ENCODE peak calls at places on chromosomes 3 and 15, in seven cellular contexts. One of them, this sample, is unnamed.

GRCh38 chr3:173465112-173465511 is 67.6 kb downstream of the NLGN1 start:
- DNase-seq in endodermal cell: peak; percentile 33
- DNase-seq in cardiac septum: no peak
- DNase-seq in RWPE1: peak; percentile 3
- DNase-seq in smooth muscle cell of the brain vasculature: no peak
- DNase-seq in activated naive CD4-positive, alpha-beta T cell treated with anti-CD3 and anti-CD28 coated beads, Interleukin-2, amount 10 ng/mL, durations not matched to agents 7 days and 5 days: no peak
- DNase-seq in NCI-H460: peak; percentile 27
- DNase-seq in this sample: no peak

GRCh38 chr3:47370887-47371697 is 9.7 kb upstream of the PTPN23 start:
- DNase-seq in cardiac septum: no peak
- DNase-seq in RWPE1: peak; percentile 34
- DNase-seq in endodermal cell: peak; percentile 79
- DNase-seq in smooth muscle cell of the brain vasculature: no peak
- DNase-seq in activated naive CD4-positive, alpha-beta T cell treated with anti-CD3 and anti-CD28 coated beads, Interleukin-2, amount 10 ng/mL, durations not matched to agents 7 days and 5 days: peak; percentile 59
- DNase-seq in NCI-H460: no peak
- DNase-seq in this sample: no peak

GRCh38 chr3:138051946-138052802 is 42.2 kb downstream of the CLDN18 start:
- DNase-seq in activated naive CD4-positive, alpha-beta T cell treated with anti-CD3 and anti-CD28 coated beads, Interleukin-2, amount 10 ng/mL, durations not matched to agents 7 days and 5 days: peak; percentile 30
- DNase-seq in endodermal cell: peak; percentile 88
- DNase-seq in RWPE1: peak; percentile 44
- DNase-seq in smooth muscle cell of the brain vasculature: no peak
- DNase-seq in cardiac septum: no peak
- DNase-seq in NCI-H460: peak; percentile 30
- DNase-seq in this sample: no peak

GRCh38 chr3:5494913-5495519 is 307.5 kb downstream of the EDEM1 start:
- DNase-seq in smooth muscle cell of the brain vasculature: no peak
- DNase-seq in RWPE1: no peak
- DNase-seq in cardiac septum: no peak
- DNase-seq in endodermal cell: no peak
- DNase-seq in NCI-H460: no peak
- DNase-seq in activated naive CD4-positive, alpha-beta T cell treated with anti-CD3 and anti-CD28 coated beads, Interleukin-2, amount 10 ng/mL, durations not matched to agents 7 days and 5 days: no peak
- DNase-seq in this sample: no peak

GRCh38 chr3:8638994-8639393 is 5.6 kb downstream of the SSUH2 start:
- DNase-seq in cardiac septum: no peak
- DNase-seq in RWPE1: no peak
- DNase-seq in smooth muscle cell of the brain vasculature: no peak
- DNase-seq in endodermal cell: no peak
- DNase-seq in activated naive CD4-positive, alpha-beta T cell treated with anti-CD3 and anti-CD28 coated beads, Interleukin-2, amount 10 ng/mL, durations not matched to agents 7 days and 5 days: no peak
- DNase-seq in NCI-H460: no peak
- DNase-seq in this sample: no peak

GRCh38 chr15:63610209-63610841 is 13.1 kb downstream of the FBXL22 start:
- DNase-seq in activated naive CD4-positive, alpha-beta T cell treated with anti-CD3 and anti-CD28 coated beads, Interleukin-2, amount 10 ng/mL, durations not matched to agents 7 days and 5 days: peak; percentile 88
- DNase-seq in smooth muscle cell of the brain vasculature: no peak
- DNase-seq in NCI-H460: peak; percentile 75
- DNase-seq in endodermal cell: peak; percentile 92
- DNase-seq in RWPE1: peak; percentile 66
- DNase-seq in cardiac septum: no peak
- DNase-seq in this sample: peak; percentile 27

GRCh38 chr3:53196575-53197407 is 35.8 kb downstream of the PRKCD start:
- DNase-seq in RWPE1: no peak
- DNase-seq in activated naive CD4-positive, alpha-beta T cell treated with anti-CD3 and anti-CD28 coated beads, Interleukin-2, amount 10 ng/mL, durations not matched to agents 7 days and 5 days: peak; percentile 43
- DNase-seq in NCI-H460: no peak
- DNase-seq in endodermal cell: peak; percentile 89
- DNase-seq in cardiac septum: no peak
- DNase-seq in smooth muscle cell of the brain vasculature: no peak
- DNase-seq in this sample: no peak

GRCh38 chr3:117135207-117135606 is 425.6 kb downstream of the TUSC7 start:
- DNase-seq in NCI-H460: no peak
- DNase-seq in endodermal cell: no peak
- DNase-seq in activated naive CD4-positive, alpha-beta T cell treated with anti-CD3 and anti-CD28 coated beads, Interleukin-2, amount 10 ng/mL, durations not matched to agents 7 days and 5 days: no peak
- DNase-seq in cardiac septum: no peak
- DNase-seq in smooth muscle cell of the brain vasculature: no peak
- DNase-seq in RWPE1: no peak
- DNase-seq in this sample: no peak

GRCh38 chr15:57697588-57697987 is 8.9 kb upstream of the POLR2M start:
- DNase-seq in endodermal cell: no peak
- DNase-seq in RWPE1: no peak
- DNase-seq in cardiac septum: no peak
- DNase-seq in smooth muscle cell of the brain vasculature: no peak
- DNase-seq in NCI-H460: no peak
- DNase-seq in activated naive CD4-positive, alpha-beta T cell treated with anti-CD3 and anti-CD28 coated beads, Interleukin-2, amount 10 ng/mL, durations not matched to agents 7 days and 5 days: no peak
- DNase-seq in this sample: no peak

GRCh38 chr3:4493931-4494806 is 1.0 kb downstream of the ITPR1 start:
- DNase-seq in activated naive CD4-positive, alpha-beta T cell treated with anti-CD3 and anti-CD28 coated beads, Interleukin-2, amount 10 ng/mL, durations not matched to agents 7 days and 5 days: peak; percentile 38
- DNase-seq in cardiac septum: no peak
- DNase-seq in RWPE1: peak; percentile 3
- DNase-seq in NCI-H460: no peak
- DNase-seq in endodermal cell: peak; percentile 72
- DNase-seq in smooth muscle cell of the brain vasculature: no peak
- DNase-seq in this sample: no peak

GRCh38 chr15:52481915-52482314 is 46.8 kb downstream of the MYO5A start:
- DNase-seq in NCI-H460: no peak
- DNase-seq in cardiac septum: no peak
- DNase-seq in RWPE1: no peak
- DNase-seq in smooth muscle cell of the brain vasculature: peak; percentile 65
- DNase-seq in endodermal cell: no peak
- DNase-seq in activated naive CD4-positive, alpha-beta T cell treated with anti-CD3 and anti-CD28 coated beads, Interleukin-2, amount 10 ng/mL, durations not matched to agents 7 days and 5 days: peak; percentile 75
- DNase-seq in this sample: peak; percentile 37

GRCh38 chr15:69149163-69149562 is 11.3 kb upstream of the GLCE start:
- DNase-seq in smooth muscle cell of the brain vasculature: no peak
- DNase-seq in activated naive CD4-positive, alpha-beta T cell treated with anti-CD3 and anti-CD28 coated beads, Interleukin-2, amount 10 ng/mL, durations not matched to agents 7 days and 5 days: no peak
- DNase-seq in NCI-H460: no peak
- DNase-seq in cardiac septum: no peak
- DNase-seq in RWPE1: no peak
- DNase-seq in endodermal cell: no peak
- DNase-seq in this sample: no peak

GRCh38 chr3:19808834-19809233 is 125.2 kb downstream of the EFHB start:
- DNase-seq in NCI-H460: no peak
- DNase-seq in RWPE1: no peak
- DNase-seq in cardiac septum: no peak
- DNase-seq in smooth muscle cell of the brain vasculature: no peak
- DNase-seq in endodermal cell: no peak
- DNase-seq in activated naive CD4-positive, alpha-beta T cell treated with anti-CD3 and anti-CD28 coated beads, Interleukin-2, amount 10 ng/mL, durations not matched to agents 7 days and 5 days: no peak
- DNase-seq in this sample: no peak

GRCh38 chr3:117355566-117355965 is 646.0 kb downstream of the TUSC7 start:
- DNase-seq in cardiac septum: no peak
- DNase-seq in RWPE1: no peak
- DNase-seq in endodermal cell: peak; percentile 72
- DNase-seq in activated naive CD4-positive, alpha-beta T cell treated with anti-CD3 and anti-CD28 coated beads, Interleukin-2, amount 10 ng/mL, durations not matched to agents 7 days and 5 days: no peak
- DNase-seq in smooth muscle cell of the brain vasculature: no peak
- DNase-seq in NCI-H460: peak; percentile 1
- DNase-seq in this sample: no peak

GRCh38 chr3:40237892-40238571 is 71.5 kb upstream of the EIF1B start:
- DNase-seq in NCI-H460: no peak
- DNase-seq in activated naive CD4-positive, alpha-beta T cell treated with anti-CD3 and anti-CD28 coated beads, Interleukin-2, amount 10 ng/mL, durations not matched to agents 7 days and 5 days: no peak
- DNase-seq in RWPE1: no peak
- DNase-seq in cardiac septum: no peak
- DNase-seq in endodermal cell: peak; percentile 83
- DNase-seq in smooth muscle cell of the brain vasculature: no peak
- DNase-seq in this sample: no peak

GRCh38 chr15:29672446-29672845 is 149.8 kb downstream of the TJP1 start:
- DNase-seq in RWPE1: no peak
- DNase-seq in NCI-H460: no peak
- DNase-seq in smooth muscle cell of the brain vasculature: no peak
- DNase-seq in activated naive CD4-positive, alpha-beta T cell treated with anti-CD3 and anti-CD28 coated beads, Interleukin-2, amount 10 ng/mL, durations not matched to agents 7 days and 5 days: no peak
- DNase-seq in endodermal cell: no peak
- DNase-seq in cardiac septum: no peak
- DNase-seq in this sample: no peak

GRCh38 chr3:168722091-168722490 is 626.4 kb upstream of the GOLIM4 start:
- DNase-seq in smooth muscle cell of the brain vasculature: no peak
- DNase-seq in endodermal cell: no peak
- DNase-seq in NCI-H460: no peak
- DNase-seq in cardiac septum: no peak
- DNase-seq in RWPE1: no peak
- DNase-seq in activated naive CD4-positive, alpha-beta T cell treated with anti-CD3 and anti-CD28 coated beads, Interleukin-2, amount 10 ng/mL, durations not matched to agents 7 days and 5 days: no peak
- DNase-seq in this sample: no peak

GRCh38 chr3:94246136-94246535 is 183.3 kb downstream of the NSUN3 start:
- DNase-seq in cardiac septum: no peak
- DNase-seq in smooth muscle cell of the brain vasculature: no peak
- DNase-seq in activated naive CD4-positive, alpha-beta T cell treated with anti-CD3 and anti-CD28 coated beads, Interleukin-2, amount 10 ng/mL, durations not matched to agents 7 days and 5 days: no peak
- DNase-seq in NCI-H460: no peak
- DNase-seq in RWPE1: no peak
- DNase-seq in endodermal cell: no peak
- DNase-seq in this sample: no peak

GRCh38 chr15:39873978-39874377 is 46.1 kb downstream of the GPR176 start:
- DNase-seq in NCI-H460: no peak
- DNase-seq in activated naive CD4-positive, alpha-beta T cell treated with anti-CD3 and anti-CD28 coated beads, Interleukin-2, amount 10 ng/mL, durations not matched to agents 7 days and 5 days: no peak
- DNase-seq in smooth muscle cell of the brain vasculature: no peak
- DNase-seq in RWPE1: no peak
- DNase-seq in endodermal cell: no peak
- DNase-seq in cardiac septum: no peak
- DNase-seq in this sample: no peak

GRCh38 chr15:65249641-65250040 is 37.0 kb downstream of the PARP16 start:
- DNase-seq in RWPE1: no peak
- DNase-seq in cardiac septum: no peak
- DNase-seq in smooth muscle cell of the brain vasculature: no peak
- DNase-seq in NCI-H460: no peak
- DNase-seq in activated naive CD4-positive, alpha-beta T cell treated with anti-CD3 and anti-CD28 coated beads, Interleukin-2, amount 10 ng/mL, durations not matched to agents 7 days and 5 days: peak; percentile 23
- DNase-seq in endodermal cell: no peak
- DNase-seq in this sample: no peak

GRCh38 chr3:172012775-172013174 is 26.6 kb upstream of the FNDC3B start:
- DNase-seq in cardiac septum: no peak
- DNase-seq in NCI-H460: no peak
- DNase-seq in activated naive CD4-positive, alpha-beta T cell treated with anti-CD3 and anti-CD28 coated beads, Interleukin-2, amount 10 ng/mL, durations not matched to agents 7 days and 5 days: no peak
- DNase-seq in endodermal cell: no peak
- DNase-seq in RWPE1: no peak
- DNase-seq in smooth muscle cell of the brain vasculature: no peak
- DNase-seq in this sample: no peak

GRCh38 chr3:160343132-160343531 is 55.9 kb downstream of the IFT80 start:
- DNase-seq in endodermal cell: no peak
- DNase-seq in smooth muscle cell of the brain vasculature: no peak
- DNase-seq in activated naive CD4-positive, alpha-beta T cell treated with anti-CD3 and anti-CD28 coated beads, Interleukin-2, amount 10 ng/mL, durations not matched to agents 7 days and 5 days: no peak
- DNase-seq in RWPE1: peak; percentile 11
- DNase-seq in NCI-H460: peak; percentile 12
- DNase-seq in cardiac septum: no peak
- DNase-seq in this sample: no peak

GRCh38 chr3:19898725-19899124 is 35.3 kb downstream of the EFHB start:
- DNase-seq in activated naive CD4-positive, alpha-beta T cell treated with anti-CD3 and anti-CD28 coated beads, Interleukin-2, amount 10 ng/mL, durations not matched to agents 7 days and 5 days: no peak
- DNase-seq in cardiac septum: no peak
- DNase-seq in smooth muscle cell of the brain vasculature: no peak
- DNase-seq in RWPE1: no peak
- DNase-seq in NCI-H460: no peak
- DNase-seq in endodermal cell: no peak
- DNase-seq in this sample: no peak

GRCh38 chr3:157418104-157418503 is 18.5 kb upstream of the PTX3 start:
- DNase-seq in endodermal cell: no peak
- DNase-seq in cardiac septum: no peak
- DNase-seq in NCI-H460: no peak
- DNase-seq in smooth muscle cell of the brain vasculature: no peak
- DNase-seq in RWPE1: no peak
- DNase-seq in activated naive CD4-positive, alpha-beta T cell treated with anti-CD3 and anti-CD28 coated beads, Interleukin-2, amount 10 ng/mL, durations not matched to agents 7 days and 5 days: no peak
- DNase-seq in this sample: no peak

GRCh38 chr3:48592519-48593087 is 2.5 kb downstream of the COL7A1 start:
- DNase-seq in cardiac septum: no peak
- DNase-seq in endodermal cell: no peak
- DNase-seq in activated naive CD4-positive, alpha-beta T cell treated with anti-CD3 and anti-CD28 coated beads, Interleukin-2, amount 10 ng/mL, durations not matched to agents 7 days and 5 days: no peak
- DNase-seq in RWPE1: no peak
- DNase-seq in smooth muscle cell of the brain vasculature: no peak
- DNase-seq in NCI-H460: no peak
- DNase-seq in this sample: no peak

GRCh38 chr3:127959873-127960272 is 44.8 kb downstream of the KBTBD12 start:
- DNase-seq in NCI-H460: peak; percentile 11
- DNase-seq in cardiac septum: no peak
- DNase-seq in endodermal cell: peak; percentile 82
- DNase-seq in RWPE1: peak; percentile 25
- DNase-seq in activated naive CD4-positive, alpha-beta T cell treated with anti-CD3 and anti-CD28 coated beads, Interleukin-2, amount 10 ng/mL, durations not matched to agents 7 days and 5 days: no peak
- DNase-seq in smooth muscle cell of the brain vasculature: peak; percentile 17
- DNase-seq in this sample: no peak

GRCh38 chr15:38740206-38740605 is 175.6 kb upstream of the RASGRP1 start:
- DNase-seq in smooth muscle cell of the brain vasculature: no peak
- DNase-seq in cardiac septum: no peak
- DNase-seq in activated naive CD4-positive, alpha-beta T cell treated with anti-CD3 and anti-CD28 coated beads, Interleukin-2, amount 10 ng/mL, durations not matched to agents 7 days and 5 days: no peak
- DNase-seq in RWPE1: no peak
- DNase-seq in NCI-H460: no peak
- DNase-seq in endodermal cell: no peak
- DNase-seq in this sample: no peak

GRCh38 chr3:42129014-42129953 is 38.1 kb downstream of the TRAK1 start:
- DNase-seq in activated naive CD4-positive, alpha-beta T cell treated with anti-CD3 and anti-CD28 coated beads, Interleukin-2, amount 10 ng/mL, durations not matched to agents 7 days and 5 days: no peak
- DNase-seq in endodermal cell: no peak
- DNase-seq in NCI-H460: no peak
- DNase-seq in smooth muscle cell of the brain vasculature: no peak
- DNase-seq in cardiac septum: no peak
- DNase-seq in RWPE1: peak; percentile 69
- DNase-seq in this sample: no peak

GRCh38 chr3:63232764-63233396 is 45.2 kb upstream of the SYNPR start:
- DNase-seq in endodermal cell: no peak
- DNase-seq in activated naive CD4-positive, alpha-beta T cell treated with anti-CD3 and anti-CD28 coated beads, Interleukin-2, amount 10 ng/mL, durations not matched to agents 7 days and 5 days: no peak
- DNase-seq in NCI-H460: no peak
- DNase-seq in RWPE1: no peak
- DNase-seq in smooth muscle cell of the brain vasculature: no peak
- DNase-seq in cardiac septum: no peak
- DNase-seq in this sample: no peak

GRCh38 chr3:112126501-112126900 is 6.5 kb downstream of the GCSAM start:
- DNase-seq in cardiac septum: no peak
- DNase-seq in NCI-H460: no peak
- DNase-seq in smooth muscle cell of the brain vasculature: no peak
- DNase-seq in RWPE1: no peak
- DNase-seq in endodermal cell: peak; percentile 74
- DNase-seq in activated naive CD4-positive, alpha-beta T cell treated with anti-CD3 and anti-CD28 coated beads, Interleukin-2, amount 10 ng/mL, durations not matched to agents 7 days and 5 days: no peak
- DNase-seq in this sample: no peak

GRCh38 chr3:46671541-46672348 is 21.7 kb downstream of the ALS2CL start:
- DNase-seq in activated naive CD4-positive, alpha-beta T cell treated with anti-CD3 and anti-CD28 coated beads, Interleukin-2, amount 10 ng/mL, durations not matched to agents 7 days and 5 days: peak; percentile 16
- DNase-seq in smooth muscle cell of the brain vasculature: no peak
- DNase-seq in cardiac septum: peak; percentile 69
- DNase-seq in NCI-H460: no peak
- DNase-seq in RWPE1: no peak
- DNase-seq in endodermal cell: peak; percentile 34
- DNase-seq in this sample: no peak

This sample was measured in T-cell.